ENCODE peak calls at places on chromosomes 16 and 17, in four cellular contexts. T is body of pancreas, S is esophagus squamous epithelium, N is HCT116. C is an unnamed sample.
A peak's percentile ranks its signal among the peaks of the same experiment; 100 is the strongest.

GRCh38 chr17:67245073-67245693 is at the start of gene HELZ:
- DNase-seq in S (no peak), T (peak; percentile 73), N (peak; percentile 76), C (peak; percentile 87)

GRCh38 chr16:6492742-6493141 is 839.9 kb upstream of the RBFOX1 start:
- DNase-seq in T (no peak), S (no peak), N (no peak), C (no peak)

GRCh38 chr17:58534901-58535421 is 20.5 kb upstream of the MTMR4 start:
- DNase-seq in T (no peak), N (peak; percentile 24), S (no peak), C (peak; percentile 99)

GRCh38 chr16:3538222-3538621 is 37.4 kb downstream of the CLUAP1 start:
- DNase-seq in S (no peak), N (no peak), T (no peak), C (no peak)

GRCh38 chr16:31636433-31636832 is 108.7 kb downstream of the AHSP start:
- DNase-seq in N (no peak), S (no peak), T (no peak), C (no peak)

GRCh38 chr17:41324180-41325075 is 8.9 kb upstream of the KRTAP17-1 start:
- DNase-seq in T (no peak), S (no peak), N (peak; percentile 28), C (no peak)

GRCh38 chr16:17803625-17804410 is 333.1 kb upstream of the XYLT1 start:
- DNase-seq in N (no peak), S (no peak), T (no peak), C (no peak)

GRCh38 chr16:88779406-88780099 is 5.5 kb downstream of the PIEZO1 start:
- DNase-seq in S (no peak), T (no peak), N (no peak), C (no peak)

GRCh38 chr17:77491921-77492445 is 351.2 kb downstream of the SEC14L1 start:
- DNase-seq in N (no peak), S (no peak), T (peak; percentile 10), C (no peak)

GRCh38 chr17:80852476-80853015 is 139.1 kb upstream of the CHMP6 start:
- DNase-seq in T (no peak), N (no peak), S (no peak), C (no peak)

GRCh38 chr16:24573141-24573540 is 33.8 kb downstream of the RBBP6 start:
- DNase-seq in N (no peak), T (no peak), S (no peak), C (no peak)

GRCh38 chr16:24568392-24568791 is 29.0 kb downstream of the RBBP6 start:
- DNase-seq in N (no peak), T (no peak), S (no peak), C (no peak)

GRCh38 chr16:24577167-24577566 is 37.8 kb downstream of the RBBP6 start:
- DNase-seq in T (no peak), N (no peak), S (no peak), C (no peak)

GRCh38 chr16:24572069-24572468 is 32.7 kb downstream of the RBBP6 start:
- DNase-seq in S (no peak), T (no peak), N (no peak), C (no peak)
- TF ChIP-seq POLR2A in S (no peak), T (no peak), N (no peak), C (no peak)

GRCh38 chr17:75270966-75271232 is at the start of gene MIF4GD:
- DNase-seq in N (no peak), T (no peak), S (no peak), C (no peak)

GRCh38 chr17:75267146-75267402 is 4.0 kb downstream of the MIF4GD start:
- DNase-seq in N (no peak), T (no peak), S (no peak), C (no peak)

GRCh38 chr17:75270218-75270965 is 639 bp downstream of the MIF4GD start:
- DNase-seq in S (no peak), T (peak; percentile 71), N (peak; percentile 69), C (peak; percentile 78)

GRCh38 chr17:75267403-75268232 is 3.4 kb downstream of the MIF4GD start:
- DNase-seq in N (no peak), T (no peak), S (no peak), C (no peak)

GRCh38 chr17:75268931-75269330 is 2.1 kb downstream of the MIF4GD start:
- DNase-seq in N (no peak), T (no peak), S (no peak), C (no peak)
- TF ChIP-seq POLR2A in N (peak; percentile 38), T (no peak), S (no peak), C (no peak)

GRCh38 chr17:29615492-29616299 is 7.0 kb downstream of the CORO6 start:
- DNase-seq in S (no peak), N (no peak), T (peak; percentile 83), C (no peak)
- TF ChIP-seq POLR2A in S (no peak), N (no peak), T (peak; percentile 20), C (no peak)

GRCh38 chr16:47460755-47461597 is at the start of the genes ITFG1 and PHKB:
- DNase-seq in N (peak; percentile 86), T (peak; percentile 90), S (peak; percentile 61), C (peak; percentile 67)
- TF ChIP-seq POLR2A in N (peak; percentile 74), T (peak; percentile 72), S (peak; percentile 58), C (peak; percentile 55)

DNA sequence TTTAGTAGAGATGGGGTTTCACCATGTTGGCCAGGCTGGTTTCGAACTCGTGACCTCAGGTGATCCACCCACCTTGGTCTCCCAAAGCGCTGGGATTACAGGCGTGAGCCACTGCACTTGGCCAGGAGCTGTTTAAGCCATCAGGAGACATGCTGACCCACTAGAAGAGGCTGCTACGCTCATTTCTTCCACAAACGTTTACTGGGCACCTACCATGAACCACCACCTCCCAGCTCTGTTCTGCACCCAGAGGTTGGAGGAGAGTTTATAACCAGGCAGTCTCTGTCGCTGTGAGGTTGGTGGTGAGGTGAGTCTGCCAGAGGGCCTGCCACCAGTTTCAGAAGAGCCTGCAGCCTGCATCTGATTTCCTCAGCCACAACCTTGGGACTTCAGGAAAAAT is 51.8 kb downstream of the SF3B3 start:
- DNase-seq in S (no peak), T (no peak), N (no peak), C (no peak)
- TF ChIP-seq POLR2A in S (no peak), T (no peak), N (no peak), C (no peak)